ENCODE peak calls at places on chromosomes 2 and 18, in five cellular contexts. J is esophagus squamous epithelium; P is CD4-positive, CD25-positive, alpha-beta regulatory T cell; N is psoas muscle; M is Peyer's patch. S is an unnamed sample.
A peak's percentile ranks its signal among the peaks of the same experiment; 100 is the strongest.

GRCh38 chr18:36717422-36718110 is 111.2 kb downstream of the TPGS2 start:
- DNase-seq in J (no peak), P (no peak), N (no peak), M (no peak), S (no peak)

GRCh38 chr2:129483366-129483765 is 496.1 kb upstream of the RAB6C start:
- DNase-seq in J (no peak), P (no peak), N (no peak), M (no peak), S (no peak)

GRCh38 chr18:58447342-58448190 is 181.3 kb downstream of the ALPK2 start:
- DNase-seq in J (no peak), P (no peak), N (no peak), M (no peak), S (no peak)

GRCh38 chr2:218347172-218347571 is 9.5 kb upstream of the CATIP start:
- DNase-seq in J (no peak), P (no peak), N (no peak), M (no peak), S (no peak)

GRCh38 chr2:187349328-187349944 is 98.6 kb downstream of the CALCRL start:
- DNase-seq in J (no peak), P (no peak), N (no peak), M (no peak), S (no peak)

GRCh38 chr2:32806857-32807256 is 139.9 kb upstream of the LTBP1 start:
- DNase-seq in J (no peak), P (no peak), N (no peak), M (no peak), S (no peak)

GRCh38 chr2:217912030-217913024 is 90.5 kb downstream of the TNS1 start:
- DNase-seq in J (no peak), P (no peak), N (peak; percentile 58), M (no peak), S (no peak)

GRCh38 chr2:100292022-100292580 is 30.2 kb downstream of the LONRF2 start:
- DNase-seq in J (no peak), P (peak; percentile 35), N (no peak), M (no peak), S (peak; percentile 23)

GRCh38 chr2:160007111-160007510 is 55.3 kb downstream of the PLA2R1 start:
- DNase-seq in J (no peak), P (no peak), N (no peak), M (no peak), S (no peak)

GRCh38 chr2:206728277-206729199 is 10.3 kb upstream of the DYTN start:
- DNase-seq in J (no peak), P (no peak), N (no peak), M (no peak), S (no peak)

GRCh38 chr2:162416446-162416845 is 72.5 kb downstream of the GCA start:
- DNase-seq in J (no peak), P (no peak), N (no peak), M (no peak), S (no peak)

GRCh38 chr2:23425338-23425871 is 40.4 kb downstream of the KLHL29 start:
- DNase-seq in J (no peak), P (no peak), N (no peak), M (no peak), S (no peak)

GRCh38 chr2:234463626-234464290 is 33.1 kb downstream of the ARL4C start:
- DNase-seq in J (no peak), P (peak; percentile 93), N (no peak), M (peak; percentile 78), S (peak; percentile 79)

GRCh38 chr2:83696838-83697237 is 762.2 kb downstream of the SUCLG1 start:
- DNase-seq in J (no peak), P (no peak), N (no peak), M (no peak), S (no peak)

GRCh38 chr2:108169982-108170625 is 69.7 kb upstream of the SULT1C3 start:
- DNase-seq in J (no peak), P (peak; percentile 2), N (no peak), M (no peak), S (no peak)

GRCh38 chr2:95530734-95531133 is 46.2 kb upstream of the TRIM43B start:
- DNase-seq in J (no peak), P (no peak), N (no peak), M (no peak), S (no peak)

GRCh38 chr18:45834303-45834702 is 8.8 kb downstream of the SIGLEC15 start:
- DNase-seq in J (no peak), P (no peak), N (no peak), M (no peak), S (no peak)

GRCh38 chr2:212537311-212538155 is 1.1 kb downstream of the ERBB4 start:
- DNase-seq in J (no peak), P (no peak), N (peak; percentile 72), M (no peak), S (no peak)

GRCh38 chr2:85930129-85931124 is 41.6 kb upstream of the ST3GAL5 start:
- DNase-seq in J (no peak), P (no peak), N (no peak), M (no peak), S (no peak)

GRCh38 chr2:72793798-72794447 is 31.9 kb downstream of the EXOC6B start:
- DNase-seq in J (no peak), P (peak; percentile 19), N (no peak), M (no peak), S (no peak)

GRCh38 chr2:27212626-27213471 is 781 bp upstream of the SLC5A6 start:
- DNase-seq in J (no peak), P (peak; percentile 79), N (no peak), M (no peak), S (peak; percentile 45)

GRCh38 chr2:33441235-33441810 is 35.1 kb upstream of the RASGRP3 start:
- DNase-seq in J (no peak), P (peak; percentile 29), N (no peak), M (no peak), S (no peak)

GRCh38 chr2:85131116-85131515 is 2.1 kb upstream of the TCF7L1 start:
- DNase-seq in J (no peak), P (peak; percentile 22), N (no peak), M (no peak), S (no peak)

GRCh38 chr18:29644276-29644675 is 1398.3 kb downstream of the DSC3 start:
- DNase-seq in J (no peak), P (no peak), N (no peak), M (no peak), S (no peak)

GRCh38 chr18:48780151-48781001 is 170.4 kb downstream of the SMAD7 start:
- DNase-seq in J (no peak), P (no peak), N (peak; percentile 52), M (no peak), S (no peak)

GRCh38 chr2:165957030-165957675 is 3.6 kb upstream of the TTC21B start:
- DNase-seq in J (no peak), P (no peak), N (peak; percentile 50), M (no peak), S (no peak)

GRCh38 chr2:144078091-144078490 is 441.8 kb downstream of the ZEB2 start:
- DNase-seq in J (no peak), P (no peak), N (no peak), M (no peak), S (no peak)

DNA sequence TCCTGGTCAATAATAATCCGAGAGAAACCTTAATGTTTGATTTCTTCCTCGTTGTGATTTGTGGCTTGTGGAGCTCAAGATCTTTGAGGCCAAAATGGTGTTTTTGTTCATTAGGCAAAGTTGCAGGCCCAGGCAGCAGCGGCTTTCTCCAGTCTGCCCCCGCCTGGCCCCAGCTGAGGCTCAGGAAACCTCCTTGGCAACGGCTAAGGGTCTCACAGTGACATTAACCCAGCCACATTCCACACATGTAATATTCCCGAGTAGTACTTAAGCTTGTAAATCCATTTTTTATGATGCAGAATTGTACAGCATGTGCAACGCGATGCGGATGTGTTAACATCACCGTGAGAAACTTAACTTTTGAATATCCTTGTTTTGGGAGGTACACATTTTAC is 200.1 kb downstream of the BCL11A start:
- DNase-seq in J (no peak), P (no peak), N (no peak), M (no peak), S (no peak)
- H3K4me1 ChIP-seq in J (peaks cover 55% of the 10 kb centered on the region), P (no peaks in the 10 kb centered on the region), N (no peaks in the 10 kb centered on the region), M (no peaks in the 10 kb centered on the region), S (no peaks in the 10 kb centered on the region)

GRCh38 chr2:215314896-215315295 is 3.0 kb downstream of the ATIC start:
- DNase-seq in J (no peak), P (no peak), N (no peak), M (no peak), S (no peak)
- H3K36me3 ChIP-seq in J (peaks cover 2% of the 10 kb centered on the region), P (peaks cover 23% of the 10 kb centered on the region), N (no peaks in the 10 kb centered on the region), M (peaks cover 22% of the 10 kb centered on the region), S (peaks cover 9% of the 10 kb centered on the region)

GRCh38 chr18:44786697-44787096 is 106.0 kb downstream of the SETBP1 start:
- DNase-seq in J (no peak), P (peak; percentile 33), N (no peak), M (no peak), S (no peak)
- H3K4me1 ChIP-seq in J (peaks cover 47% of the 10 kb centered on the region), P (peaks cover 3% of the 10 kb centered on the region), N (peaks cover 61% of the 10 kb centered on the region), M (peaks cover 13% of the 10 kb centered on the region), S (no peaks in the 10 kb centered on the region)

GRCh38 chr2:128185576-128185975 is 94.6 kb downstream of the UGGT1 start:
- DNase-seq in J (no peak), P (no peak), N (no peak), M (no peak), S (no peak)
- H3K36me3 ChIP-seq in J (peaks cover 18% of the 10 kb centered on the region), P (peaks cover 80% of the 10 kb centered on the region), N (peaks cover 12% of the 10 kb centered on the region), M (peaks cover 73% of the 10 kb centered on the region), S (peaks cover 59% of the 10 kb centered on the region)